ENCODE peak calls at places on chromosomes 1 and 21, in nine cellular contexts. G is mucosa of descending colon; D is RPMI7951; Q is activated CD4-positive, alpha-beta T cell treated with anti-CD3 and anti-CD28 coated beads for 24 hours; I is stimulated activated CD8-positive, alpha-beta memory T cell treated with anti-CD3 and anti-CD28 coated beads, Interleukin-15, amount 100 ng/mL, for 4 hours; Y is AG08396; N is GM12891; F is SHP77; R is DMS153. E is an unnamed sample.

GRCh38 chr1:173866462-173866861 is 1.3 kb downstream of the GAS5 start:
- DNase-seq in Y (no peak), R (no peak), N (no peak), Q (no peak), G (no peak), F (no peak), I (no peak), D (no peak), E (no peak)

GRCh38 chr1:193211539-193211938 is 25.1 kb upstream of the B3GALT2 start:
- DNase-seq in G (no peak), D (peak; percentile 64), Y (peak; percentile 34), I (no peak), N (no peak), Q (no peak), F (no peak), R (no peak), E (no peak)

GRCh38 chr1:155392898-155393411 is 72.3 kb downstream of the RUSC1 start:
- DNase-seq in Y (no peak), G (no peak), F (no peak), I (no peak), Q (no peak), D (no peak), N (no peak), R (no peak), E (no peak)

GRCh38 chr1:217315346-217315745 is 315.5 kb downstream of the GPATCH2 start:
- DNase-seq in Y (no peak), N (no peak), F (no peak), G (no peak), R (no peak), D (no peak), I (no peak), Q (no peak), E (no peak)

GRCh38 chr1:26994772-26995625 is 1.5 kb downstream of the TRNP1 start:
- DNase-seq in Y (no peak), R (peak; percentile 80), G (no peak), D (no peak), I (no peak), Q (no peak), N (no peak), F (no peak), E (no peak)

GRCh38 chr1:218486108-218486507 is 141.0 kb downstream of the TGFB2 start:
- DNase-seq in Q (no peak), I (no peak), Y (no peak), D (no peak), N (no peak), G (no peak), R (no peak), F (no peak), E (no peak)

GRCh38 chr1:2548068-2548589 is 8.0 kb upstream of the TNFRSF14 start:
- DNase-seq in Y (peak; percentile 90), F (peak; percentile 72), I (peak; percentile 71), G (peak; percentile 94), Q (peak; percentile 80), D (peak; percentile 66), N (peak; percentile 70), R (peak; percentile 93), E (peak; percentile 88)

GRCh38 chr1:207565546-207566468 is 69.8 kb downstream of the CR1 start:
- DNase-seq in Y (no peak), I (no peak), D (no peak), Q (no peak), N (no peak), R (peak; percentile 7), G (no peak), F (no peak), E (peak; percentile 34)

GRCh38 chr1:206717237-206717989 is 32.7 kb downstream of the MAPKAPK2 start:
- DNase-seq in D (peak; percentile 58), G (no peak), F (no peak), R (no peak), Y (no peak), N (no peak), Q (no peak), I (no peak), E (no peak)

GRCh38 chr1:201251851-201252430 is 31.4 kb upstream of the PKP1 start:
- DNase-seq in D (no peak), N (no peak), R (no peak), F (no peak), Q (no peak), Y (no peak), I (no peak), G (no peak), E (no peak)

GRCh38 chr1:55194851-55195250 is 20.3 kb downstream of the USP24 start:
- DNase-seq in Y (no peak), Q (no peak), G (no peak), N (no peak), D (no peak), F (no peak), R (no peak), I (no peak), E (no peak)

GRCh38 chr1:113579256-113580018 is 179.8 kb downstream of the PHTF1 start:
- DNase-seq in Y (no peak), D (no peak), I (no peak), F (no peak), R (no peak), N (no peak), G (no peak), Q (no peak), E (no peak)

GRCh38 chr1:19347538-19348177 is 35.5 kb downstream of the SLC66A1 start:
- DNase-seq in I (no peak), N (no peak), G (no peak), D (no peak), F (no peak), R (no peak), Q (no peak), Y (no peak), E (no peak)

GRCh38 chr1:96598416-96599168 is 123.0 kb upstream of the PTBP2 start:
- DNase-seq in R (no peak), D (peak; percentile 49), G (no peak), Q (no peak), Y (peak; percentile 28), I (no peak), N (no peak), F (no peak), E (no peak)

GRCh38 chr1:246613131-246613758 is 47.0 kb downstream of the CNST start:
- DNase-seq in R (no peak), Y (no peak), D (peak; percentile 17), Q (no peak), G (no peak), N (no peak), F (no peak), I (no peak), E (no peak)

GRCh38 chr1:56915960-56916359 is 49.9 kb downstream of the C8B start:
- DNase-seq in Y (no peak), N (no peak), I (no peak), Q (no peak), R (no peak), F (no peak), G (no peak), D (no peak), E (no peak)

GRCh38 chr1:18108313-18109057 is 887 bp downstream of the IGSF21 start:
- DNase-seq in D (no peak), G (no peak), N (no peak), F (peak; percentile 46), Y (no peak), R (no peak), Q (no peak), I (no peak), E (peak; percentile 26)

GRCh38 chr1:211632117-211632807 is 43.2 kb downstream of the NEK2 start:
- DNase-seq in I (no peak), G (no peak), N (no peak), R (no peak), F (no peak), Q (no peak), D (peak; percentile 96), Y (no peak), E (no peak)

GRCh38 chr1:228341814-228342626 is 64.6 kb downstream of the TRIM11 start:
- DNase-seq in N (no peak), D (no peak), I (no peak), F (no peak), Y (no peak), G (peak; percentile 39), Q (no peak), R (no peak), E (no peak)

GRCh38 chr1:119646521-119647227 is 1.4 kb downstream of the ZNF697 start:
- DNase-seq in Q (no peak), F (no peak), D (peak; percentile 93), Y (no peak), G (no peak), N (no peak), R (no peak), I (no peak), E (peak; percentile 9)

GRCh38 chr21:33265664-33266049 is 510 bp upstream of the IL10RB start:
- DNase-seq in Q (no peak), F (peak; percentile 24), G (peak; percentile 71), I (no peak), Y (no peak), N (no peak), D (no peak), R (peak; percentile 48), E (peak; percentile 45)

GRCh38 chr1:119310301-119310700 is 58.3 kb upstream of the HAO2 start:
- DNase-seq in F (no peak), I (no peak), Y (no peak), R (no peak), D (no peak), G (no peak), Q (no peak), N (no peak), E (no peak)

GRCh38 chr1:66852870-66853269 is 51.8 kb upstream of the INSL5 start:
- DNase-seq in Y (no peak), F (no peak), I (no peak), R (no peak), D (no peak), Q (no peak), N (no peak), G (no peak), E (no peak)

GRCh38 chr1:17233675-17234074 is 15.2 kb upstream of the PADI3 start:
- DNase-seq in D (peak; percentile 100), Q (no peak), G (peak; percentile 91), I (no peak), N (no peak), Y (peak; percentile 86), F (no peak), R (peak; percentile 10), E (no peak)

GRCh38 chr1:67430358-67431155 is at the start of gene SERBP1:
- DNase-seq in I (peak; percentile 95), D (peak; percentile 96), F (peak; percentile 96), N (peak; percentile 79), G (peak; percentile 98), Y (peak; percentile 95), R (peak; percentile 97), Q (peak; percentile 87), E (peak; percentile 99)

GRCh38 chr1:82273816-82274215 is 473.1 kb downstream of the ADGRL2 start:
- DNase-seq in N (no peak), F (no peak), Y (no peak), I (no peak), R (no peak), G (no peak), D (no peak), Q (no peak), E (no peak)

GRCh38 chr1:26096471-26096870 is 15.2 kb upstream of the PDIK1L start:
- DNase-seq in Q (no peak), I (no peak), Y (no peak), N (no peak), F (no peak), D (no peak), G (no peak), R (no peak), E (no peak)

GRCh38 chr1:221921936-221922335 is 180.0 kb upstream of the DUSP10 start:
- DNase-seq in I (no peak), N (no peak), F (no peak), D (no peak), Q (no peak), Y (no peak), R (no peak), G (no peak), E (no peak)

GRCh38 chr1:154557939-154558609 is 388 bp downstream of the UBE2Q1 start:
- DNase-seq in F (no peak), Q (no peak), D (peak; percentile 13), G (peak; percentile 84), N (no peak), R (no peak), I (no peak), Y (peak; percentile 47), E (no peak)

GRCh38 chr1:230548997-230549396 is 93.3 kb upstream of the COG2 start:
- DNase-seq in D (no peak), Y (no peak), F (peak; percentile 79), N (no peak), Q (no peak), G (no peak), R (peak; percentile 89), I (no peak), E (no peak)

GRCh38 chr1:68959631-68960030 is 462.7 kb upstream of the DEPDC1 start:
- DNase-seq in F (no peak), Y (no peak), Q (no peak), G (no peak), R (no peak), N (no peak), I (no peak), D (no peak), E (no peak)